ENCODE peak calls at places on chromosomes 6 and 20, in six cellular contexts. K is PC-3, B is DND-41, Z is iris pigment epithelial cell, H is activated gamma-delta T cell treated with Interleukin-2 at 50 U/mL for 16 hours, M is fibroblast of mammary gland. N is an unnamed sample.

GRCh38 chr6:43274916-43275597 is 23.0 kb upstream of the SLC22A7 start:
- DNase-seq in Z (no peak), K (no peak), B (no peak), M (no peak), H (peak), N (no peak)

GRCh38 chr6:127406122-127406521 is 53.1 kb downstream of the KIAA0408 start:
- DNase-seq in Z (no peak), K (no peak), B (no peak), M (no peak), H (no peak), N (no peak)

GRCh38 chr20:51154708-51155690 is 132.1 kb upstream of the KCNG1 start:
- DNase-seq in K (no peak), M (no peak), B (no peak), H (no peak), Z (no peak), N (no peak)

GRCh38 chr20:41352666-41353065 is 12.0 kb downstream of the LPIN3 start:
- DNase-seq in B (no peak), H (no peak), M (no peak), Z (no peak), K (no peak), N (no peak)

GRCh38 chr6:132354517-132355167 is 46.6 kb downstream of the MOXD1 start:
- DNase-seq in M (peak), H (peak), K (peak), B (peak), Z (peak), N (peak)

GRCh38 chr6:71224011-71224410 is 64.6 kb upstream of the OGFRL1 start:
- DNase-seq in M (peak), K (no peak), H (no peak), Z (no peak), B (no peak), N (no peak)

GRCh38 chr20:41261790-41262717 is 55.5 kb downstream of the ZHX3 start:
- DNase-seq in Z (no peak), K (peak), M (peak), H (no peak), B (no peak), N (peak)

GRCh38 chr6:16766043-16766521 is 4.8 kb upstream of the ATXN1 start:
- DNase-seq in H (no peak), M (peak), K (peak), B (no peak), Z (peak), N (peak)

GRCh38 chr20:5548112-5548511 is 202.1 kb upstream of the SHLD1 start:
- DNase-seq in M (no peak), K (no peak), H (no peak), B (no peak), Z (no peak), N (no peak)

GRCh38 chr20:61736001-61736635 is 329.6 kb downstream of the TAF4 start:
- DNase-seq in B (no peak), K (no peak), H (no peak), Z (no peak), M (no peak), N (no peak)

GRCh38 chr20:58981564-58982364 is 708 bp downstream of the NELFCD start:
- DNase-seq in Z (no peak), B (peak), M (peak), H (no peak), K (peak), N (peak)

GRCh38 chr6:158506577-158506976 is 53.3 kb upstream of the TMEM181 start:
- DNase-seq in B (no peak), H (no peak), Z (peak), M (no peak), K (no peak), N (no peak)

GRCh38 chr6:148760568-148761531 is 14.0 kb downstream of the UST start:
- DNase-seq in K (no peak), Z (peak), H (peak), B (peak), M (peak), N (peak)

GRCh38 chr6:41064841-41065240 is 7.3 kb downstream of the OARD1 start:
- DNase-seq in M (no peak), Z (no peak), K (no peak), B (no peak), H (no peak), N (no peak)

GRCh38 chr20:10217517-10218410 is 866 bp upstream of the SNAP25 start:
- DNase-seq in Z (peak), K (no peak), M (peak), H (no peak), B (no peak), N (peak)

GRCh38 chr6:165663283-165663735 is 268 bp upstream of the PDE10A start:
- DNase-seq in Z (peak), M (peak), H (no peak), K (peak), B (no peak), N (peak)

GRCh38 chr6:40627316-40627715 is 40.2 kb upstream of the LRFN2 start:
- DNase-seq in M (no peak), B (no peak), K (peak), Z (no peak), H (no peak), N (peak)

GRCh38 chr6:42929928-42930360 is 664 bp downstream of the CNPY3 start:
- DNase-seq in H (no peak), K (peak), M (peak), B (peak), Z (peak), N (peak)

GRCh38 chr6:159033160-159034049 is 11.4 kb downstream of the TAGAP start:
- DNase-seq in H (no peak), Z (peak), M (no peak), B (no peak), K (no peak), N (no peak)

GRCh38 chr6:132937466-132937906 is 123.1 kb downstream of the RPS12 start:
- DNase-seq in Z (peak), M (peak), H (no peak), K (peak), B (peak), N (peak)

N was measured in epithelial cell of esophagus.